ENCODE peak calls at places on chromosomes 3 and 15, in eight cellular contexts. M is cardiac muscle cell, J is iPS-NIHi11, Z is epithelial cell of esophagus, X is islet precursor cell, U is H4, S is NCI-H1092, Y is GM23338. V is an unnamed sample.

GRCh38 chr3:43870844-43871626 is 180.3 kb downstream of the ABHD5 start:
- DNase-seq in M (no peak), J (no peak), Z (peak), X (peak), U (no peak), S (no peak), Y (no peak), V (no peak)

GRCh38 chr15:66802087-66803001 is 100.3 kb downstream of the SMAD6 start:
- DNase-seq in M (no peak), J (no peak), Z (peak), X (peak), U (no peak), S (no peak), Y (no peak), V (no peak)

GRCh38 chr15:72968531-72968922 is 83.7 kb upstream of the NEO1 start:
- DNase-seq in M (no peak), J (no peak), Z (peak), X (no peak), U (no peak), S (no peak), Y (no peak), V (no peak)

GRCh38 chr3:132569580-132569979 is 27.5 kb upstream of the ACKR4 start:
- DNase-seq in M (no peak), J (no peak), Z (no peak), X (no peak), U (no peak), S (no peak), Y (no peak), V (no peak)

GRCh38 chr3:48634661-48635221 is 520 bp downstream of the SLC26A6 start:
- DNase-seq in M (peak), J (peak), Z (peak), X (peak), U (peak), S (peak), Y (peak), V (no peak)

GRCh38 chr15:31377030-31377429 is 50.4 kb downstream of the KLF13 start:
- DNase-seq in M (no peak), J (no peak), Z (no peak), X (no peak), U (no peak), S (no peak), Y (peak), V (no peak)

GRCh38 chr3:175338775-175339535 is 479.8 kb downstream of the NAALADL2 start:
- DNase-seq in M (no peak), J (no peak), Z (peak), X (peak), U (peak), S (no peak), Y (peak), V (peak)

GRCh38 chr15:99502182-99502581 is 63.6 kb upstream of the MEF2A start:
- DNase-seq in M (no peak), J (no peak), Z (no peak), X (peak), U (no peak), S (no peak), Y (no peak), V (no peak)

GRCh38 chr3:150786791-150787190 is 23.8 kb upstream of the SIAH2 start:
- DNase-seq in M (no peak), J (no peak), Z (peak), X (no peak), U (no peak), S (no peak), Y (no peak), V (no peak)

GRCh38 chr3:121592856-121593702 is at the start of gene FBXO40:
- DNase-seq in M (peak), J (peak), Z (peak), X (peak), U (no peak), S (no peak), Y (peak), V (no peak)

GRCh38 chr3:159989973-159990846 is 1.6 kb downstream of the IL12A start:
- DNase-seq in M (no peak), J (no peak), Z (no peak), X (no peak), U (no peak), S (no peak), Y (peak), V (no peak)

GRCh38 chr3:29758108-29759020 is 477.5 kb downstream of the RBMS3 start:
- DNase-seq in M (no peak), J (no peak), Z (peak), X (no peak), U (peak), S (no peak), Y (no peak), V (peak)

GRCh38 chr3:15064299-15064834 is 748 bp downstream of the MRPS25 start:
- DNase-seq in M (no peak), J (peak), Z (peak), X (peak), U (no peak), S (no peak), Y (peak), V (no peak)

GRCh38 chr15:59436774-59437472 is 1.1 kb upstream of the FAM81A start:
- DNase-seq in M (peak), J (no peak), Z (no peak), X (no peak), U (no peak), S (no peak), Y (peak), V (no peak)

GRCh38 chr15:68256675-68257450 is 20.7 kb upstream of the FEM1B start:
- DNase-seq in M (peak), J (peak), Z (peak), X (peak), U (no peak), S (peak), Y (peak), V (peak)

GRCh38 chr15:26772588-26773484 is at the start of gene GABRB3:
- DNase-seq in M (peak), J (peak), Z (peak), X (peak), U (peak), S (peak), Y (peak), V (no peak)

GRCh38 chr3:68017069-68017468 is 362.7 kb upstream of the SUCLG2 start:
- DNase-seq in M (no peak), J (no peak), Z (peak), X (no peak), U (no peak), S (no peak), Y (peak), V (no peak)

GRCh38 chr15:60244813-60245212 is 153.0 kb downstream of the ANXA2 start:
- DNase-seq in M (no peak), J (no peak), Z (no peak), X (no peak), U (no peak), S (no peak), Y (no peak), V (no peak)

GRCh38 chr3:49172616-49173041 is 1.2 kb downstream of the KLHDC8B start:
- DNase-seq in M (no peak), J (no peak), Z (no peak), X (no peak), U (no peak), S (no peak), Y (no peak), V (no peak)

GRCh38 chr15:99712415-99712814 is 20.8 kb downstream of the LYSMD4 start:
- DNase-seq in M (no peak), J (peak), Z (no peak), X (peak), U (no peak), S (no peak), Y (peak), V (no peak)

GRCh38 chr3:64921666-64922065 is 233.9 kb upstream of the ADAMTS9 start:
- DNase-seq in M (no peak), J (no peak), Z (no peak), X (no peak), U (no peak), S (no peak), Y (no peak), V (no peak)

GRCh38 chr3:48845170-48845569 is 2.5 kb downstream of the PRKAR2A start:
- DNase-seq in M (peak), J (no peak), Z (no peak), X (no peak), U (no peak), S (no peak), Y (no peak), V (no peak)

GRCh38 chr3:189233225-189233858 is 61.6 kb downstream of the TPRG1 start:
- DNase-seq in M (peak), J (peak), Z (peak), X (peak), U (peak), S (peak), Y (peak), V (peak)

GRCh38 chr15:26712350-26712749 is 60.5 kb downstream of the GABRB3 start:
- DNase-seq in M (peak), J (no peak), Z (no peak), X (no peak), U (no peak), S (no peak), Y (no peak), V (no peak)

GRCh38 chr15:91384189-91384720 is 284.2 kb downstream of the SV2B start:
- DNase-seq in M (no peak), J (no peak), Z (no peak), X (no peak), U (no peak), S (no peak), Y (no peak), V (no peak)